ENCODE peak calls at places on chromosomes 5 and 9, in nine cellular contexts. B is HTR-8/SVneo; W is amniotic epithelial cell; A is CD4-positive, alpha-beta T cell; U is fibroblast of the conjunctiva; O is T-helper 2 cell treated with Interferon-gamma antibody and Interleukin-4, amounts not matched to agents 5 μg/mL and 100 μg/mL, for 36 hours; Y is activated CD4-positive, alpha-beta T cell treated with anti-CD3 and anti-CD28 coated beads, Interleukin-2, amount 50 U/mL, for 1 hour; P is ACHN; K is T-cell. T is an unnamed sample.

GRCh38 chr5:61178702-61179101 is 16.4 kb upstream of the SMIM15 start:
- DNase-seq in A (no peak), Y (no peak), K (no peak), P (no peak), O (no peak), U (no peak), W (no peak), B (no peak), T (no peak)

GRCh38 chr5:115267617-115268016 is 4.9 kb upstream of the PGGT1B start:
- DNase-seq in U (no peak), Y (no peak), P (peak), K (no peak), O (no peak), W (peak), B (no peak), A (no peak), T (no peak)

GRCh38 chr5:178859625-178860521 is at the start of gene ZNF354B:
- DNase-seq in B (peak), P (peak), Y (peak), O (peak), U (peak), K (peak), W (peak), A (peak), T (peak)

GRCh38 chr9:104256710-104257091 is 162.6 kb downstream of the SMC2 start:
- DNase-seq in W (no peak), Y (no peak), A (no peak), O (no peak), B (no peak), U (no peak), P (no peak), K (no peak), T (no peak)

GRCh38 chr9:128415222-128415621 is 5.4 kb upstream of the CERCAM start:
- DNase-seq in B (no peak), U (no peak), A (no peak), P (no peak), W (no peak), K (no peak), O (no peak), Y (no peak), T (no peak)

GRCh38 chr9:36045610-36046009 is 8.9 kb downstream of the RECK start:
- DNase-seq in Y (no peak), K (no peak), O (no peak), U (no peak), B (no peak), P (no peak), A (no peak), W (no peak), T (no peak)

GRCh38 chr9:97506264-97506663 is 4.8 kb downstream of the TMOD1 start:
- DNase-seq in B (no peak), U (no peak), W (no peak), K (no peak), A (no peak), Y (no peak), P (no peak), O (no peak), T (no peak)

GRCh38 chr5:82623094-82623514 is 344.9 kb upstream of the RPS23 start:
- DNase-seq in P (no peak), B (no peak), W (no peak), U (no peak), A (no peak), Y (no peak), K (no peak), O (no peak), T (no peak)

GRCh38 chr5:72949481-72949880 is 6.4 kb upstream of the FCHO2 start:
- DNase-seq in K (no peak), B (no peak), O (no peak), P (no peak), Y (no peak), W (peak), A (no peak), U (no peak), T (no peak)

GRCh38 chr5:98769256-98770157 is 4.0 kb upstream of the RGMB start:
- DNase-seq in P (peak), O (no peak), K (no peak), A (no peak), B (peak), W (peak), U (peak), Y (peak), T (no peak)

GRCh38 chr5:129474544-129474943 is 14.4 kb downstream of the ADAMTS19 start:
- DNase-seq in O (no peak), W (peak), U (no peak), B (no peak), P (no peak), K (no peak), Y (no peak), A (no peak), T (no peak)

GRCh38 chr5:149063901-149064478 is 1.1 kb upstream of the SH3TC2 start:
- DNase-seq in W (no peak), K (no peak), U (no peak), B (no peak), A (no peak), Y (no peak), P (no peak), O (no peak), T (no peak)

GRCh38 chr9:87259543-87259942 is 238.1 kb upstream of the DAPK1 start:
- DNase-seq in U (peak), A (no peak), W (no peak), Y (no peak), P (no peak), K (no peak), O (no peak), B (no peak), T (peak)

GRCh38 chr9:86885232-86885631 is 62.1 kb downstream of the GAS1 start:
- DNase-seq in K (no peak), Y (no peak), W (no peak), O (no peak), P (no peak), A (no peak), U (no peak), B (no peak), T (no peak)

GRCh38 chr5:171592076-171592475 is 172.6 kb downstream of the FGF18 start:
- DNase-seq in Y (no peak), W (no peak), K (no peak), A (no peak), P (no peak), U (no peak), O (no peak), B (no peak), T (no peak)

GRCh38 chr5:6279607-6280006 is 98.7 kb downstream of the MED10 start:
- DNase-seq in B (no peak), P (no peak), O (no peak), A (no peak), W (no peak), Y (no peak), U (no peak), K (no peak), T (no peak)

GRCh38 chr9:134738869-134739659 is 97.5 kb downstream of the COL5A1 start:
- DNase-seq in U (peak), O (no peak), B (peak), P (peak), W (no peak), Y (peak), K (no peak), A (no peak), T (no peak)

GRCh38 chr9:136697821-136698526 is 10.7 kb upstream of the AGPAT2 start:
- DNase-seq in U (no peak), P (no peak), A (no peak), K (no peak), Y (no peak), W (no peak), B (no peak), O (no peak), T (no peak)

GRCh38 chr9:114224247-114224610 is 68.9 kb downstream of the COL27A1 start:
- DNase-seq in Y (no peak), K (no peak), O (no peak), A (no peak), W (no peak), P (no peak), B (peak), U (no peak), T (no peak)

GRCh38 chr5:74394543-74394923 is 246.0 kb downstream of the ENC1 start:
- DNase-seq in B (no peak), U (no peak), W (no peak), P (no peak), Y (no peak), O (no peak), A (no peak), K (no peak), T (no peak)

GRCh38 chr9:138049779-138050471 is 172.3 kb downstream of the CACNA1B start:
- DNase-seq in A (no peak), B (no peak), W (no peak), O (no peak), K (no peak), U (no peak), P (no peak), Y (no peak), T (no peak)

GRCh38 chr9:16753256-16753655 is 117.2 kb downstream of the BNC2 start:
- DNase-seq in B (no peak), U (no peak), O (no peak), P (no peak), W (no peak), A (no peak), K (no peak), Y (no peak), T (no peak)

GRCh38 chr9:136053757-136054142 is 41.3 kb downstream of the NACC2 start:
- DNase-seq in P (peak), K (no peak), U (no peak), A (no peak), O (no peak), Y (no peak), W (no peak), B (no peak), T (no peak)

GRCh38 chr5:95809414-95809960 is 13.0 kb downstream of the GLRX start:
- DNase-seq in P (no peak), B (no peak), U (peak), K (no peak), A (no peak), W (peak), O (no peak), Y (no peak), T (no peak)

GRCh38 chr5:125006011-125006685 is 259.7 kb upstream of the ZNF608 start:
- DNase-seq in Y (no peak), W (no peak), A (no peak), U (no peak), B (no peak), P (no peak), K (no peak), O (no peak), T (peak)

GRCh38 chr9:112207451-112207850 is 32.4 kb upstream of the SUSD1 start:
- DNase-seq in W (no peak), Y (no peak), U (no peak), B (no peak), P (no peak), A (no peak), K (no peak), O (no peak), T (no peak)

GRCh38 chr9:10059044-10059443 is 553.8 kb downstream of the PTPRD start:
- DNase-seq in W (peak), B (no peak), A (no peak), K (no peak), O (no peak), U (peak), Y (no peak), P (no peak), T (no peak)

GRCh38 chr5:106376522-106376921 is 1294.2 kb downstream of the EFNA5 start:
- DNase-seq in K (no peak), U (no peak), W (peak), A (no peak), P (no peak), Y (no peak), O (no peak), B (no peak), T (no peak)

GRCh38 chr9:93461810-93462209 is 8.4 kb upstream of the FAM120AOS start:
- DNase-seq in P (no peak), O (no peak), B (no peak), W (no peak), A (no peak), U (no peak), K (no peak), Y (no peak), T (no peak)

GRCh38 chr9:25350011-25350410 is 328.2 kb downstream of the TUSC1 start:
- DNase-seq in U (no peak), A (no peak), O (no peak), Y (no peak), W (no peak), K (no peak), B (peak), P (no peak), T (no peak)

GRCh38 chr9:110509787-110510186 is 69.8 kb downstream of the SVEP1 start:
- DNase-seq in A (no peak), O (no peak), W (no peak), K (no peak), Y (no peak), B (no peak), U (no peak), P (no peak), T (no peak)

GRCh38 chr5:91381774-91382492 is 1.2 kb downstream of the ARRDC3 start:
- DNase-seq in K (peak), B (peak), W (peak), A (peak), Y (peak), O (peak), P (peak), U (peak), T (peak)

GRCh38 chr9:34556231-34556525 is 33.3 kb downstream of the CNTFR start:
- DNase-seq in O (no peak), Y (no peak), B (no peak), A (no peak), W (no peak), P (no peak), U (no peak), K (no peak), T (no peak)

T was measured in GM12878.